ENCODE peak calls at places on chromosomes 16 and 17, in nine cellular contexts. T is prostate gland, N is tibial artery, E is spleen, R is MM.1S, D is heart left ventricle, X is transverse colon, B is heart right ventricle, Z is thoracic aorta. W is an unnamed sample.

GRCh38 chr16:47197536-47198179 is 53.9 kb upstream of the NETO2 start:
- DNase-seq in T (no peak), N (no peak), E (no peak), R (no peak), D (peak; percentile 72), X (no peak), B (peak; percentile 66), Z (no peak), W (no peak)

GRCh38 chr17:16328997-16329396 is 24.3 kb downstream of the CENPV start:
- DNase-seq in T (no peak), N (peak; percentile 21), E (no peak), R (no peak), D (no peak), X (no peak), B (no peak), Z (no peak), W (no peak)

GRCh38 chr16:69607674-69608073 is 41.9 kb downstream of the NFAT5 start:
- DNase-seq in T (no peak), N (no peak), E (no peak), R (peak; percentile 43), D (no peak), X (no peak), B (no peak), Z (no peak), W (no peak)

GRCh38 chr17:44222112-44222869 is 2.8 kb upstream of the UBTF start:
- DNase-seq in T (peak; percentile 74), N (peak; percentile 92), E (peak; percentile 92), R (peak; percentile 50), D (peak; percentile 87), X (peak; percentile 83), B (peak; percentile 81), Z (no peak), W (no peak)

GRCh38 chr16:85722066-85722465 is 28.8 kb downstream of the C16orf74 start:
- DNase-seq in T (no peak), N (no peak), E (no peak), R (no peak), D (no peak), X (no peak), B (no peak), Z (no peak), W (no peak)

GRCh38 chr16:85878875-85879274 is 20.1 kb upstream of the IRF8 start:
- DNase-seq in T (no peak), N (no peak), E (no peak), R (no peak), D (no peak), X (no peak), B (no peak), Z (no peak), W (no peak)

GRCh38 chr16:359871-360697 is 7.6 kb upstream of the AXIN1 start:
- DNase-seq in T (no peak), N (no peak), E (no peak), R (no peak), D (no peak), X (peak; percentile 7), B (no peak), Z (no peak), W (no peak)

GRCh38 chr17:30337393-30337999 is 3.6 kb upstream of the TMIGD1 start:
- DNase-seq in T (no peak), N (no peak), E (no peak), R (no peak), D (no peak), X (no peak), B (no peak), Z (no peak), W (no peak)

GRCh38 chr17:16491131-16491702 is 776 bp downstream of the LRRC75A start:
- DNase-seq in T (no peak), N (peak; percentile 60), E (peak; percentile 83), R (no peak), D (no peak), X (peak; percentile 29), B (no peak), Z (no peak), W (peak; percentile 12)

GRCh38 chr16:88407042-88407420 is 24.3 kb downstream of the ZNF469 start:
- DNase-seq in T (no peak), N (no peak), E (no peak), R (no peak), D (no peak), X (no peak), B (no peak), Z (no peak), W (no peak)

GRCh38 chr16:87043273-87044030 is 273.7 kb downstream of the C16orf95 start:
- DNase-seq in T (no peak), N (peak; percentile 78), E (no peak), R (no peak), D (no peak), X (no peak), B (no peak), Z (no peak), W (no peak)

GRCh38 chr17:61593404-61593803 is 2.4 kb upstream of the NACA2 start:
- DNase-seq in T (no peak), N (no peak), E (no peak), R (no peak), D (no peak), X (no peak), B (no peak), Z (no peak), W (no peak)

GRCh38 chr16:89093602-89094251 is at the start of gene ACSF3:
- DNase-seq in T (peak; percentile 24), N (peak; percentile 78), E (peak; percentile 93), R (peak; percentile 51), D (peak; percentile 61), X (peak; percentile 65), B (peak; percentile 76), Z (no peak), W (peak; percentile 71)

GRCh38 chr17:81722184-81723120 is 10.4 kb downstream of the SLC25A10 start:
- DNase-seq in T (peak; percentile 90), N (no peak), E (no peak), R (peak; percentile 67), D (no peak), X (peak; percentile 93), B (no peak), Z (no peak), W (no peak)

GRCh38 chr17:13626703-13627102 is 25.0 kb upstream of the HS3ST3A1 start:
- DNase-seq in T (no peak), N (no peak), E (no peak), R (no peak), D (no peak), X (no peak), B (no peak), Z (no peak), W (no peak)

GRCh38 chr16:49282690-49283375 is 1.2 kb upstream of the CBLN1 start:
- DNase-seq in T (no peak), N (no peak), E (no peak), R (peak; percentile 28), D (no peak), X (no peak), B (peak; percentile 47), Z (no peak), W (no peak)
- H3K27ac ChIP-seq in T (no peak overlapping the region), N (no peak overlapping the region), E (no peak overlapping the region), R (no peak overlapping the region), D (no peak overlapping the region), X (no peak overlapping the region), B (no peak overlapping the region), Z (no peak overlapping the region), W (no peak overlapping the region)

GRCh38 chr16:3179651-3180050 is 8.4 kb upstream of the OR1F1 start:
- DNase-seq in T (no peak), N (no peak), E (peak; percentile 23), R (no peak), D (no peak), X (no peak), B (no peak), Z (no peak), W (no peak)

GRCh38 chr16:3182608-3183444 is 5.2 kb upstream of the OR1F1 start:
- DNase-seq in T (no peak), N (no peak), E (peak; percentile 88), R (no peak), D (no peak), X (peak; percentile 35), B (no peak), Z (no peak), W (no peak)

GRCh38 chr16:3183445-3184139 is 4.4 kb upstream of the OR1F1 start:
- DNase-seq in T (no peak), N (no peak), E (peak; percentile 56), R (no peak), D (no peak), X (no peak), B (no peak), Z (no peak), W (no peak)

GRCh38 chr16:3175157-3176153 is 12.5 kb upstream of the OR1F1 start:
- DNase-seq in T (no peak), N (no peak), E (peak; percentile 51), R (no peak), D (no peak), X (no peak), B (no peak), Z (no peak), W (no peak)

GRCh38 chr16:3180445-3180878 is 7.5 kb upstream of the OR1F1 start:
- DNase-seq in T (no peak), N (no peak), E (peak; percentile 36), R (no peak), D (no peak), X (no peak), B (no peak), Z (no peak), W (no peak)
- TF ChIP-seq CTCF in T (no peak), N (no peak), E (no peak), R (no peak), D (no peak), X (no peak), B (no peak), Z (no peak), W (no peak)

GRCh38 chr17:19338031-19338990 is 24.2 kb downstream of the B9D1 start:
- DNase-seq in T (peak; percentile 75), N (no peak), E (peak; percentile 90), R (peak; percentile 68), D (peak; percentile 74), X (peak; percentile 73), B (peak; percentile 57), Z (no peak), W (peak; percentile 47)
- H3K27ac ChIP-seq in T (no peak overlapping the region), N (peak overlapping the region; percentile 32), E (no peak overlapping the region), R (no peak overlapping the region), D (no peak overlapping the region), X (no peak overlapping the region), B (no peak overlapping the region), Z (no peak overlapping the region), W (no peak overlapping the region)

DNA sequence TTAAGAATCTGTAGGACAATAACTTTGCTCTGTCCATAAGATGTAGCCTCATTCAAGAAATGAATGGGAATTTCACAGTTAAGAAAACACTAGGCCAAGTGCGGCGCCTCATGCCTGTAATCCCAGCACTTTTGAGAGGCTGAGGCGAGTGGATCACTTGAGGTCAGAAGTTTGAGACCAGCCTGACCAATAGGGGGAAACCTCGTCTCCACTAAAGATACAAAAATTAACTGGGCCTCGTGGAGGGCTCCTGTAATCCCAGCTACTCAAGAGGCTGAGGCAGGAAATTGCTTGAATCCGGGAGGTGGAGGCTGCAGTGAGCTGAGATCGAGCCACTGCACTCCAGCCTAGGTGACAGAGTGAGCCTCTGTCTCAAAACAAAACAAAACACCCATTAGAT is 19.9 kb upstream of the RSL1D1 start:
- DNase-seq in T (no peak), N (no peak), E (no peak), R (no peak), D (no peak), X (no peak), B (no peak), Z (no peak), W (no peak)
- TF ChIP-seq CTCF in T (no peak), N (no peak), E (no peak), R (no peak), D (peak; percentile 8), X (peak; percentile 8), B (peak; percentile 30), Z (no peak), W (no peak)

W was measured in DND-41.